ENCODE peak calls at places on chromosomes 13 and 19, in ten cellular contexts. W is IMR-90; O is heart left ventricle; F is body of pancreas; S is CD8-positive, alpha-beta T cell; L is right lobe of liver; H is kidney; P is fibroblast of lung; T is AG04450; G is dorsolateral prefrontal cortex. I is an unnamed sample.

GRCh38 chr19:32971715-32972540 is at the start of the genes CEP89 and FAAP24:
- DNase-seq in W (peak; percentile 99), O (peak; percentile 98), F (peak; percentile 99), S (peak; percentile 99), L (peak; percentile 97), H (peak; percentile 99), P (peak; percentile 99), T (peak; percentile 99), G (peak; percentile 98), I (peak; percentile 99)

GRCh38 chr13:45831851-45832250 is 19.7 kb downstream of the SIAH3 start:
- DNase-seq in W (no peak), O (no peak), F (no peak), S (no peak), L (no peak), H (no peak), P (no peak), T (no peak), G (no peak), I (no peak)

GRCh38 chr13:109152941-109153340 is 523.5 kb downstream of the MYO16 start:
- DNase-seq in W (no peak), O (no peak), F (no peak), S (no peak), L (no peak), H (no peak), P (peak; percentile 48), T (no peak), G (no peak), I (no peak)

GRCh38 chr13:50594276-50594970 is 249.1 kb downstream of the DLEU7 start:
- DNase-seq in W (no peak), O (no peak), F (no peak), S (no peak), L (no peak), H (no peak), P (no peak), T (no peak), G (no peak), I (no peak)

GRCh38 chr13:110713981-110714797 is 689 bp downstream of the ING1 start:
- DNase-seq in W (peak; percentile 32), O (peak; percentile 70), F (peak; percentile 70), S (peak; percentile 86), L (peak; percentile 63), H (peak; percentile 92), P (peak; percentile 52), T (no peak), G (peak; percentile 40), I (peak; percentile 62)

GRCh38 chr13:24629320-24629719 is 50.9 kb upstream of the ATP12A start:
- DNase-seq in W (no peak), O (no peak), F (no peak), S (no peak), L (no peak), H (no peak), P (peak; percentile 25), T (no peak), G (no peak), I (no peak)

GRCh38 chr13:99617474-99618255 is 116.4 kb downstream of the TM9SF2 start:
- DNase-seq in W (peak; percentile 38), O (peak; percentile 46), F (no peak), S (no peak), L (peak; percentile 61), H (no peak), P (peak; percentile 35), T (no peak), G (peak; percentile 46), I (no peak)

GRCh38 chr19:13833330-13834265 is 38.4 kb downstream of the ZSWIM4 start:
- DNase-seq in W (peak; percentile 86), O (peak; percentile 97), F (peak; percentile 95), S (peak; percentile 93), L (peak; percentile 96), H (peak; percentile 99), P (peak; percentile 87), T (peak; percentile 53), G (peak; percentile 94), I (peak; percentile 87)

GRCh38 chr13:47250141-47250540 is 353.3 kb upstream of the HTR2A start:
- DNase-seq in W (peak; percentile 64), O (no peak), F (no peak), S (no peak), L (no peak), H (no peak), P (peak; percentile 91), T (no peak), G (no peak), I (no peak)

GRCh38 chr13:25149670-25150069 is 22.4 kb downstream of the AMER2 start:
- DNase-seq in W (no peak), O (no peak), F (no peak), S (no peak), L (no peak), H (no peak), P (no peak), T (no peak), G (no peak), I (no peak)

GRCh38 chr19:11064831-11065303 is 24.4 kb upstream of the LDLR start:
- DNase-seq in W (no peak), O (no peak), F (peak; percentile 69), S (no peak), L (peak; percentile 48), H (no peak), P (peak; percentile 29), T (no peak), G (no peak), I (no peak)

DNA sequence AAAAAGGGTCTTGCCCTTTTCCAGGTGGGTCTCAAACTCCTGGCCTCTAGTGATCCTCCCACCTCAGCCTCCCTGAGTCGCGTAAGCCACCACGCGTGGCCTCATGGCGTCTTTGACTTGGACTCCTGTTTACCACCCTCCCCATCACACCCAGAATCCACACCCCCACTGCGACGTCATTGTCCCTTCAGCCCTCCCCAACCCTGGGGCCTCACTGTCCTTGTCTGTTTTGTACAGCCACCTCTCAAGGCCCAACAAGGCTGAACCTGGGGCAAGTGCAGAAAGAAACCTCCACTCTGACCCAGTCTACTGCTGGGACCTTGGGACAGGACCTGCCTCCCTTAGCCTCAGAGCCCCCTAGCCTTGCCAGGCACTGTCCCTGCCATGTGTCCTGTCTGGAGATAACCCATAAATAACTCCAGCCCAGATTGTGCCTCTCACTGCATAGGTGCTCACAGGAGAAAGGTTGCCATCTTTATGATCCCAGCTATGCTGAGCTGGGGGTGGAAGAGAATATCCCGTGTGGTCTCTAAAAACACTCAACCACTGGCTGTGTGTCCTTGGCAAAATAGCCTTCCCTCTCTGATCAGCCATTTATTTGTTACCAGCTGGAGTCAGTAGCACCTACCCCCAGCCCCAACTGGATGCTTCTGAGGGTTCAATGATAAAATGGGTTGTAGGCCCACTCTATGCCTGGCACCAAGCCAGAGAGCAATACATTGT is 1.8 kb upstream of the IFI30 start:
- DNase-seq in W (no peak), O (no peak), F (no peak), S (no peak), L (no peak), H (no peak), P (no peak), T (no peak), G (no peak), I (no peak)
- H3K27ac ChIP-seq in W (no peak overlapping the region), O (no peak overlapping the region), F (peak overlapping the region; percentile 88), S (no peak overlapping the region), L (peak overlapping the region; percentile 6), H (no peak overlapping the region), P (no peak overlapping the region), T (no peak overlapping the region), G (no peak overlapping the region), I (no peak overlapping the region)

GRCh38 chr19:18357041-18357440 is 16.6 kb downstream of the PGPEP1 start:
- DNase-seq in W (no peak), O (no peak), F (no peak), S (no peak), L (no peak), H (no peak), P (no peak), T (no peak), G (no peak), I (no peak)

GRCh38 chr19:18353378-18354005 is 13.1 kb downstream of the PGPEP1 start:
- DNase-seq in W (no peak), O (no peak), F (no peak), S (no peak), L (no peak), H (no peak), P (no peak), T (no peak), G (no peak), I (no peak)

GRCh38 chr19:18362934-18363542 is 22.6 kb downstream of the PGPEP1 start:
- DNase-seq in W (no peak), O (no peak), F (no peak), S (no peak), L (no peak), H (no peak), P (no peak), T (no peak), G (no peak), I (no peak)

GRCh38 chr19:18361646-18362045 is 21.2 kb downstream of the PGPEP1 start:
- DNase-seq in W (peak; percentile 37), O (no peak), F (no peak), S (no peak), L (no peak), H (no peak), P (peak; percentile 17), T (no peak), G (no peak), I (no peak)

DNA sequence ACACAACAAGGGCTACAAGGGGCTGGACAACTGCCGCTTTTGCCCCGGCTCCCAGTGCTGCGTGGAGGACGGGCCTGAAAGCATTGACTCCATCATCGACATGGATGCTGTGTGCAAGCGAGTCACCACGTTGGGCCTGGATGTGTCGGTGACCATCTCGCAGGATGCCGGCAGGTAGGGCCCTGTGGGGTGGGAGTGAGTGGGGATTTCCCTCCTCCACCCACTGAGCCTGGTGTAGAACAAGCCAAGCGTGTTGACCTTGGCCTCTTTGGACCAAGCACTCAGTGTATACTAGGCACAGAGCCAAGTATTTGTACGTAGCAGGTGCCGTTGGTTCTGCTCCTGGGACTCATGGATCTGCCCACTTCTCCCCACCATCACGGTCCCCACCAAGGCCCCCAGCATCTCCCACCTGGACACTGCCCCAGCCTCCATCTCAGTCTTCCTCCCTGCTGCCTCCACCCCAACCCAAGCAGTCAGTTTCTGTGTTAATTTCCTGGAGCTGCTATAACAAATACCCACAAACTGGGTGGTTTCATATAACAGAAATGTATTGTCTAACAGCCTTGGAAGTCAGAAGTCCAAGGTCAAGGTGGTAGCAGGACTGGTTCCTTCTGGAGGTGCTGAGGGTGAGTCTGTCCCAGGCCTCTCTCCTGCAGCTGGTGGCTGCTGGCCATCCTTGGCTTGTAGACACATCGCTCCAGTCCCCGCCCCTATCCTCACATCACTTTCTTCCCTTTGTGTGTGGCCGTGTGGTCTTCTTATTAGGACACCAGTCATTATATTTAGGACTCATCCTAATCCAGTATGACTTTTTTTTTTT is 17.3 kb downstream of the PGPEP1 start:
- DNase-seq in W (no peak), O (no peak), F (peak; percentile 68), S (no peak), L (peak; percentile 43), H (no peak), P (no peak), T (no peak), G (no peak), I (no peak)
- H3K27ac ChIP-seq in W (no peak overlapping the region), O (no peak overlapping the region), F (peak overlapping the region; percentile 60), S (no peak overlapping the region), L (peak overlapping the region; percentile 14), H (peak overlapping the region; percentile 62), P (no peak overlapping the region), T (peak overlapping the region; percentile 2), G (no peak overlapping the region), I (no peak overlapping the region)

GRCh38 chr13:66996503-66996902 is 233.6 kb downstream of the PCDH9 start:
- DNase-seq in W (peak; percentile 18), O (no peak), F (no peak), S (no peak), L (no peak), H (no peak), P (no peak), T (no peak), G (no peak), I (no peak)
- H3K27ac ChIP-seq in W (no peak overlapping the region), O (no peak overlapping the region), F (no peak overlapping the region), S (no peak overlapping the region), L (no peak overlapping the region), H (no peak overlapping the region), P (no peak overlapping the region), T (no peak overlapping the region), G (no peak overlapping the region), I (no peak overlapping the region)

GRCh38 chr13:51605698-51606097 is 21.4 kb downstream of the WDFY2 start:
- DNase-seq in W (no peak), O (no peak), F (no peak), S (no peak), L (no peak), H (no peak), P (no peak), T (no peak), G (no peak), I (no peak)
- H3K27ac ChIP-seq in W (no peak overlapping the region), O (no peak overlapping the region), F (no peak overlapping the region), S (no peak overlapping the region), L (no peak overlapping the region), H (no peak overlapping the region), P (no peak overlapping the region), T (no peak overlapping the region), G (peak overlapping the region; percentile 44), I (no peak overlapping the region)